ENCODE peak calls at places on chromosomes 12 and 14, in eight cellular contexts. One of them, this sample, is unnamed.

GRCh38 chr14:31578266-31578665 is 17.1 kb downstream of the NUBPL start:
- DNase-seq in cardiac muscle cell: peak
- DNase-seq in HFF-Myc: no peak
- DNase-seq in cardiac fibroblast: no peak
- DNase-seq in AG04450: no peak
- DNase-seq in left ventricle myocardium inferior: no peak
- DNase-seq in astrocyte of the spinal cord: no peak
- DNase-seq in mucosa of descending colon: no peak
- DNase-seq in this sample: no peak

GRCh38 chr12:44227601-44228000 is 391.7 kb downstream of the TMEM117 start:
- DNase-seq in HFF-Myc: no peak
- DNase-seq in left ventricle myocardium inferior: no peak
- DNase-seq in cardiac fibroblast: no peak
- DNase-seq in AG04450: no peak
- DNase-seq in astrocyte of the spinal cord: no peak
- DNase-seq in cardiac muscle cell: no peak
- DNase-seq in mucosa of descending colon: no peak
- DNase-seq in this sample: no peak

GRCh38 chr12:96513681-96514080 is 24.3 kb downstream of the CFAP54 start:
- DNase-seq in left ventricle myocardium inferior: no peak
- DNase-seq in AG04450: no peak
- DNase-seq in HFF-Myc: no peak
- DNase-seq in astrocyte of the spinal cord: no peak
- DNase-seq in cardiac muscle cell: no peak
- DNase-seq in cardiac fibroblast: no peak
- DNase-seq in mucosa of descending colon: no peak
- DNase-seq in this sample: no peak

GRCh38 chr12:125203145-125203765 is 138.0 kb downstream of the AACS start:
- DNase-seq in astrocyte of the spinal cord: no peak
- DNase-seq in mucosa of descending colon: peak
- DNase-seq in HFF-Myc: no peak
- DNase-seq in cardiac fibroblast: peak
- DNase-seq in AG04450: no peak
- DNase-seq in cardiac muscle cell: no peak
- DNase-seq in left ventricle myocardium inferior: no peak
- DNase-seq in this sample: no peak

GRCh38 chr12:19201653-19202052 is 72.1 kb downstream of the PLEKHA5 start:
- DNase-seq in astrocyte of the spinal cord: no peak
- DNase-seq in cardiac fibroblast: peak
- DNase-seq in cardiac muscle cell: peak
- DNase-seq in mucosa of descending colon: no peak
- DNase-seq in AG04450: no peak
- DNase-seq in left ventricle myocardium inferior: no peak
- DNase-seq in HFF-Myc: no peak
- DNase-seq in this sample: no peak

GRCh38 chr12:96136129-96136528 is 58.0 kb upstream of the ELK3 start:
- DNase-seq in AG04450: no peak
- DNase-seq in cardiac muscle cell: peak
- DNase-seq in left ventricle myocardium inferior: no peak
- DNase-seq in HFF-Myc: no peak
- DNase-seq in astrocyte of the spinal cord: peak
- DNase-seq in mucosa of descending colon: no peak
- DNase-seq in cardiac fibroblast: peak
- DNase-seq in this sample: no peak

GRCh38 chr14:94882401-94882800 is 112.5 kb upstream of the GSC start:
- DNase-seq in left ventricle myocardium inferior: no peak
- DNase-seq in astrocyte of the spinal cord: no peak
- DNase-seq in AG04450: no peak
- DNase-seq in HFF-Myc: no peak
- DNase-seq in mucosa of descending colon: no peak
- DNase-seq in cardiac muscle cell: no peak
- DNase-seq in cardiac fibroblast: no peak
- DNase-seq in this sample: no peak

GRCh38 chr12:26699237-26699636 is 133.8 kb downstream of the ITPR2 start:
- DNase-seq in mucosa of descending colon: no peak
- DNase-seq in left ventricle myocardium inferior: no peak
- DNase-seq in AG04450: no peak
- DNase-seq in astrocyte of the spinal cord: no peak
- DNase-seq in cardiac muscle cell: no peak
- DNase-seq in HFF-Myc: no peak
- DNase-seq in cardiac fibroblast: peak
- DNase-seq in this sample: no peak

GRCh38 chr12:62192486-62193250 is 67.5 kb upstream of the USP15 start:
- DNase-seq in cardiac fibroblast: peak
- DNase-seq in mucosa of descending colon: peak
- DNase-seq in HFF-Myc: peak
- DNase-seq in cardiac muscle cell: peak
- DNase-seq in AG04450: peak
- DNase-seq in left ventricle myocardium inferior: peak
- DNase-seq in astrocyte of the spinal cord: peak
- DNase-seq in this sample: peak

GRCh38 chr12:31928246-31929139 is 30.7 kb upstream of the RESF1 start:
- DNase-seq in cardiac muscle cell: no peak
- DNase-seq in AG04450: no peak
- DNase-seq in mucosa of descending colon: no peak
- DNase-seq in cardiac fibroblast: no peak
- DNase-seq in astrocyte of the spinal cord: no peak
- DNase-seq in HFF-Myc: no peak
- DNase-seq in left ventricle myocardium inferior: no peak
- DNase-seq in this sample: no peak

GRCh38 chr12:7106082-7106481 is 2.9 kb downstream of the C1RL start:
- DNase-seq in left ventricle myocardium inferior: no peak
- DNase-seq in mucosa of descending colon: no peak
- DNase-seq in HFF-Myc: no peak
- DNase-seq in cardiac fibroblast: no peak
- DNase-seq in cardiac muscle cell: no peak
- DNase-seq in astrocyte of the spinal cord: no peak
- DNase-seq in AG04450: no peak
- DNase-seq in this sample: no peak

GRCh38 chr14:95518045-95518751 is 1.7 kb upstream of the SYNE3 start:
- DNase-seq in AG04450: no peak
- DNase-seq in astrocyte of the spinal cord: peak
- DNase-seq in left ventricle myocardium inferior: no peak
- DNase-seq in cardiac muscle cell: peak
- DNase-seq in cardiac fibroblast: peak
- DNase-seq in HFF-Myc: no peak
- DNase-seq in mucosa of descending colon: no peak
- DNase-seq in this sample: no peak

GRCh38 chr12:49052451-49053208 is 8.0 kb downstream of the KMT2D start:
- DNase-seq in AG04450: no peak
- DNase-seq in cardiac muscle cell: no peak
- DNase-seq in mucosa of descending colon: no peak
- DNase-seq in left ventricle myocardium inferior: no peak
- DNase-seq in HFF-Myc: no peak
- DNase-seq in cardiac fibroblast: no peak
- DNase-seq in astrocyte of the spinal cord: no peak
- DNase-seq in this sample: no peak

GRCh38 chr12:79557690-79558315 is 133.0 kb downstream of the PAWR start:
- DNase-seq in AG04450: no peak
- DNase-seq in mucosa of descending colon: no peak
- DNase-seq in cardiac fibroblast: no peak
- DNase-seq in HFF-Myc: no peak
- DNase-seq in cardiac muscle cell: peak
- DNase-seq in left ventricle myocardium inferior: no peak
- DNase-seq in astrocyte of the spinal cord: peak
- DNase-seq in this sample: no peak

GRCh38 chr12:95805864-95806669 is 15.5 kb upstream of the NTN4 start:
- DNase-seq in cardiac muscle cell: peak
- DNase-seq in HFF-Myc: peak
- DNase-seq in left ventricle myocardium inferior: no peak
- DNase-seq in astrocyte of the spinal cord: peak
- DNase-seq in AG04450: peak
- DNase-seq in cardiac fibroblast: peak
- DNase-seq in mucosa of descending colon: no peak
- DNase-seq in this sample: no peak

GRCh38 chr12:101501410-101502045 is 26.4 kb downstream of the SPIC start:
- DNase-seq in mucosa of descending colon: peak
- DNase-seq in AG04450: no peak
- DNase-seq in left ventricle myocardium inferior: no peak
- DNase-seq in cardiac fibroblast: no peak
- DNase-seq in cardiac muscle cell: peak
- DNase-seq in astrocyte of the spinal cord: peak
- DNase-seq in HFF-Myc: no peak
- DNase-seq in this sample: peak

GRCh38 chr12:112964067-112964670 is 14.2 kb upstream of the OAS2 start:
- DNase-seq in cardiac muscle cell: no peak
- DNase-seq in AG04450: no peak
- DNase-seq in cardiac fibroblast: no peak
- DNase-seq in mucosa of descending colon: no peak
- DNase-seq in HFF-Myc: no peak
- DNase-seq in left ventricle myocardium inferior: no peak
- DNase-seq in astrocyte of the spinal cord: no peak
- DNase-seq in this sample: no peak

GRCh38 chr12:123532808-123533649 is 490 bp downstream of the RILPL1 start:
- DNase-seq in cardiac fibroblast: peak
- DNase-seq in cardiac muscle cell: peak
- DNase-seq in left ventricle myocardium inferior: peak
- DNase-seq in HFF-Myc: no peak
- DNase-seq in AG04450: no peak
- DNase-seq in mucosa of descending colon: peak
- DNase-seq in astrocyte of the spinal cord: peak
- DNase-seq in this sample: peak

DNA sequence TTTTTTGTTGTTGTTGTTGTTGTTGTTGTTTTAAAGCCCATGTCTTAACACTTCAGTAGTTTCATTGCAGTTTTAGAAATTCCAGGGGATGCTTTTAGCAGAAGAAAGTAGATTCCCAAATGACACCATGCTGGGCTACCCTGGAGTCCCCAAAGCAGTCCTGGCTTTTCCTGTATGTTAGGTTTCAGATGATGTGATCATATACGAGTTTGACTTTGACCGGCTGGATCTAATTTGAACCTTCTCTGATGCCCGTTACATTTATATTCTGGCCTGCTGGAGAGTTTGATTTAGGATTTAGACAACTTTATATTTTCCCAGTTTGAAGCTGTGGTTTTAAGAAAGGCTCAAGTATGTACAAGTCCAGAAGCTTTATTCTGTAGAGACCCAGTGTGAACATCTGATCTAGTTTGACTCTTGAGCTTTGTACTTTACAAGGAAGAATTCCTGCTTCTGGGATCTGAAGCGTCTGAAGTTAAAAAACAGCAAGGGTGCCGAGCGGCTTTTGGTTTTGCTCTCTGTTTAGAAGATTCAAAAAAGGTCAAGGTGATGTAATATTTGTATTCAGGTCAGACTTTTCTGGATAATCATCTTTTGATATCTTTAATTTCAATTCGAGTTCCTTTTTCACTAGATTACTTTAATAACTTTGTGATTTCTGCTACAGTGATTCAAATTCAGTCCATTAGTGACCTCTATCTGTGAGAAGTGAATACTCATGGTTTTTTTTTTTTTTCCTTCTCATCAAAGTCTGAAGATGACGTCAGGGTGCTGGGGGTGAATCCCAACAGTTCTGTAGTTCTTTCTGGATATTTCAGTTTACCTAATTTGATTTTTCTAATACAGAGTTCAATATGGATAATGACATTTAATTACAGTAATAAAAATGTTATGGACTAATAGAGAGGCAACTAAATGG is 6.2 kb downstream of the FLRT2 start:
- DNase-seq in AG04450: no peak
- DNase-seq in cardiac muscle cell: peak
- DNase-seq in mucosa of descending colon: peak
- DNase-seq in left ventricle myocardium inferior: no peak
- DNase-seq in astrocyte of the spinal cord: peak
- DNase-seq in HFF-Myc: no peak
- DNase-seq in cardiac fibroblast: peak
- DNase-seq in this sample: no peak
- TF ChIP-seq CTCF in AG04450: peak
- TF ChIP-seq CTCF in cardiac muscle cell: peak
- TF ChIP-seq CTCF in mucosa of descending colon: no peak
- TF ChIP-seq CTCF in left ventricle myocardium inferior: peak
- TF ChIP-seq CTCF in astrocyte of the spinal cord: peak
- TF ChIP-seq CTCF in HFF-Myc: peak
- TF ChIP-seq CTCF in cardiac fibroblast: peak
- TF ChIP-seq CTCF in this sample: peak

GRCh38 chr14:28780843-28781503 is 14.4 kb downstream of the FOXG1 start:
- DNase-seq in AG04450: no peak
- DNase-seq in cardiac muscle cell: no peak
- DNase-seq in left ventricle myocardium inferior: no peak
- DNase-seq in HFF-Myc: no peak
- DNase-seq in astrocyte of the spinal cord: no peak
- DNase-seq in cardiac fibroblast: no peak
- DNase-seq in mucosa of descending colon: no peak
- DNase-seq in this sample: no peak
- H3K4me3 ChIP-seq in AG04450: no peak
- H3K4me3 ChIP-seq in cardiac muscle cell: no peak
- H3K4me3 ChIP-seq in left ventricle myocardium inferior: no peak
- H3K4me3 ChIP-seq in HFF-Myc: no peak
- H3K4me3 ChIP-seq in astrocyte of the spinal cord: no peak
- H3K4me3 ChIP-seq in cardiac fibroblast: no peak
- H3K4me3 ChIP-seq in mucosa of descending colon: no peak
- H3K4me3 ChIP-seq in this sample: no peak

DNA sequence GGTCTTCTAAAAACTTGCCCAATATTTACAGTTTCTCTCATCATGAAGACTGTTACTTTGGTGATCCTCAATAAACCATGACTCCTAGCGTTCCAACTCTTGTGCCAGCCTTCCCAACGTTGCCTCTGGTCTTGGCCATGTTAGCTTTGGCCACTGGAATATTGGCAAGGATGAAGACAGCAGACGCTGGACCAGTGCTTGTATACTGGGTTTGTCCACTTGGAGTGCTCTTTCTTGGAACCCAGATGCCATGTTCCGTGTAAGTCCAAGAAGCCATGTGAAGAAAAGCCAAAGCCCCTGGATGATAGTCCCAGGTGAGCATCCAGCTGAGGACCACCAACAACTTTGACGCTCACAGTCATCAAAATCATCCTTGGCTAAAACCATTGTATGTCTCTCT is 379.6 kb downstream of the NUAK1 start:
- DNase-seq in cardiac fibroblast: no peak
- DNase-seq in left ventricle myocardium inferior: no peak
- DNase-seq in astrocyte of the spinal cord: no peak
- DNase-seq in HFF-Myc: no peak
- DNase-seq in AG04450: no peak
- DNase-seq in cardiac muscle cell: no peak
- DNase-seq in mucosa of descending colon: no peak
- DNase-seq in this sample: no peak
- TF ChIP-seq CTCF in cardiac fibroblast: no peak
- TF ChIP-seq CTCF in left ventricle myocardium inferior: no peak
- TF ChIP-seq CTCF in astrocyte of the spinal cord: no peak
- TF ChIP-seq CTCF in HFF-Myc: no peak
- TF ChIP-seq CTCF in AG04450: no peak
- TF ChIP-seq CTCF in cardiac muscle cell: no peak
- TF ChIP-seq CTCF in mucosa of descending colon: no peak
- TF ChIP-seq CTCF in this sample: no peak

DNA sequence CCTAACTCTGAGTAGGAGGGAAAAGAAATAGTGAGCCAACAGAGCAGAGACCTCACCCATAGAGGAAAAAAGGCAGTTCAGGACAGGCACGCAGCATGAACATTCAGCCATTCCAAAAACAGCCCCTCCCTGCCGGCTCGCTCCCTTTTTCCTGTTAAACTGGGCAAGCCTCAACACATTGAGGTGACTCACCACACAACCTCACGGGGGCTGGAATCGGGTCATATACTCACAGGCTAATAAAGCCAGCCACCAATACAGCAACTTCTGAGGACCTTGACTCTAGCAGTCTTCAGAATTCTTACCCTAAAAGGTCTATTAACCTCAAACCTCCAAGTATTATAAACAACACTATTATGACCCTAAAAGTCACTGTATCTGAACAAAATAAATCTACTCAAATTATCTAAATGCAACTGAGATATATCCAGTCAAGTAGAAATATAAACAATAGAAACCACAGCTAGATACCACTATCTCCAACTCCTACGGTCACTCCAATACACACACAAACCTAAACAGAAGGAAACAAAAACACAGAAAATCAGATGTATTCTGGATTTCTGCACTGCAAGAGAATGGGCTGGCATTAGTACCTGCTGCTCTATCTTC is 6.3 kb downstream of the YBX3 start:
- DNase-seq in AG04450: peak
- DNase-seq in left ventricle myocardium inferior: peak
- DNase-seq in astrocyte of the spinal cord: peak
- DNase-seq in cardiac muscle cell: peak
- DNase-seq in cardiac fibroblast: peak
- DNase-seq in mucosa of descending colon: peak
- DNase-seq in HFF-Myc: peak
- DNase-seq in this sample: peak
- H3K4me3 ChIP-seq in AG04450: peak
- H3K4me3 ChIP-seq in left ventricle myocardium inferior: peak
- H3K4me3 ChIP-seq in astrocyte of the spinal cord: no peak
- H3K4me3 ChIP-seq in cardiac muscle cell: no peak
- H3K4me3 ChIP-seq in cardiac fibroblast: peak
- H3K4me3 ChIP-seq in mucosa of descending colon: no peak
- H3K4me3 ChIP-seq in HFF-Myc: peak
- H3K4me3 ChIP-seq in this sample: peak

This sample was measured in LNCaP clone FGC.